ENCODE peak calls at places on chromosomes 5 and 9, in four cellular contexts. B, C, W and R are unnamed samples.

GRCh38 chr9:122206118-122207046 is 22.4 kb downstream of the LHX6 start:
- DNase-seq in B (no peak), C (no peak), W (no peak), R (no peak)

GRCh38 chr5:54646285-54647101 is 128.9 kb downstream of the SNX18 start:
- DNase-seq in B (peak; percentile 21), C (no peak), W (peak; percentile 83), R (no peak)

GRCh38 chr5:135625486-135625885 is 46.7 kb upstream of the CXCL14 start:
- DNase-seq in B (no peak), C (no peak), W (no peak), R (no peak)

GRCh38 chr9:129624168-129624759 is 1.7 kb upstream of the NTMT1 start:
- DNase-seq in B (peak; percentile 51), C (peak; percentile 81), W (peak; percentile 59), R (peak; percentile 52)

GRCh38 chr5:73674669-73675004 is 48.6 kb downstream of the ARHGEF28 start:
- DNase-seq in B (no peak), C (no peak), W (no peak), R (no peak)

GRCh38 chr5:176820937-176821336 is 10.6 kb downstream of the UNC5A start:
- DNase-seq in B (no peak), C (no peak), W (no peak), R (no peak)

GRCh38 chr5:60386398-60386797 is 313.6 kb downstream of the DEPDC1B start:
- DNase-seq in B (no peak), C (no peak), W (no peak), R (no peak)

GRCh38 chr5:39494099-39494498 is 69.3 kb upstream of the DAB2 start:
- DNase-seq in B (no peak), C (no peak), W (no peak), R (no peak)

GRCh38 chr9:130834371-130835311 is at the start of gene ABL1:
- DNase-seq in B (peak; percentile 34), C (peak; percentile 96), W (peak; percentile 92), R (peak; percentile 24)

GRCh38 chr9:128719919-128720605 is 3.9 kb downstream of the ZDHHC12 start:
- DNase-seq in B (no peak), C (no peak), W (no peak), R (no peak)

GRCh38 chr9:127212453-127212852 is 52.1 kb upstream of the GARNL3 start:
- DNase-seq in B (no peak), C (no peak), W (no peak), R (no peak)

GRCh38 chr5:10607666-10608442 is 44.0 kb downstream of the ANKRD33B start:
- DNase-seq in B (no peak), C (no peak), W (peak; percentile 86), R (no peak)

GRCh38 chr9:99134893-99135341 is 30.0 kb downstream of the TGFBR1 start:
- DNase-seq in B (no peak), C (no peak), W (peak; percentile 10), R (no peak)

GRCh38 chr5:107570805-107571531 is 99.8 kb downstream of the EFNA5 start:
- DNase-seq in B (no peak), C (no peak), W (peak; percentile 96), R (no peak)

GRCh38 chr9:17776735-17777134 is 197.9 kb downstream of the SH3GL2 start:
- DNase-seq in B (no peak), C (no peak), W (no peak), R (no peak)

GRCh38 chr5:159091051-159091450 is 8.7 kb downstream of the EBF1 start:
- DNase-seq in B (no peak), C (no peak), W (no peak), R (no peak)

GRCh38 chr9:86413966-86414880 is 60.0 kb upstream of the TUT7 start:
- DNase-seq in B (no peak), C (peak; percentile 54), W (peak; percentile 18), R (no peak)

GRCh38 chr5:161544350-161544765 is 2.2 kb downstream of the GABRB2 start:
- DNase-seq in B (no peak), C (peak; percentile 48), W (peak; percentile 70), R (no peak)

GRCh38 chr5:6749026-6749716 is 35.9 kb downstream of the TENT4A start:
- DNase-seq in B (no peak), C (no peak), W (no peak), R (no peak)

GRCh38 chr9:100579665-100580064 is 1.8 kb downstream of the CAVIN4 start:
- DNase-seq in B (no peak), C (no peak), W (no peak), R (no peak)